ENCODE peak calls at places on chromosomes 3 and 15, in ten cellular contexts. G is activated CD4-positive, alpha-beta T cell treated with anti-CD3 and anti-CD28 coated beads for 1 hour; E is aorta; P is mesothelial cell of epicardium; Z is breast epithelium; A is AML-193; Q is NCI-H226; L is HT-29; S is NCI-H510A treated with DMSO at 0.1 percent for 48 hours; W is RPMI7951. B is an unnamed sample.

GRCh38 chr3:65746848-65747247 is 291.9 kb downstream of the MAGI1 start:
- DNase-seq in G (no peak), E (no peak), P (no peak), Z (no peak), A (no peak), Q (no peak), L (no peak), S (no peak), W (no peak), B (no peak)

GRCh38 chr3:56862352-56863062 is 60.8 kb upstream of the ARHGEF3 start:
- DNase-seq in G (no peak), E (no peak), P (no peak), Z (no peak), A (no peak), Q (peak), L (no peak), S (no peak), W (peak), B (peak)

GRCh38 chr3:60445416-60445815 is 805.8 kb downstream of the FHIT start:
- DNase-seq in G (no peak), E (no peak), P (no peak), Z (no peak), A (no peak), Q (no peak), L (no peak), S (no peak), W (no peak), B (no peak)

GRCh38 chr3:58688563-58688962 is 22.0 kb upstream of the FAM3D start:
- DNase-seq in G (no peak), E (no peak), P (no peak), Z (no peak), A (no peak), Q (no peak), L (no peak), S (no peak), W (no peak), B (no peak)

GRCh38 chr3:29022976-29023375 is 257.9 kb upstream of the RBMS3 start:
- DNase-seq in G (no peak), E (no peak), P (no peak), Z (no peak), A (no peak), Q (no peak), L (no peak), S (no peak), W (no peak), B (no peak)

GRCh38 chr15:64813075-64813474 is 12.4 kb downstream of the PIF1 start:
- DNase-seq in G (no peak), E (no peak), P (no peak), Z (no peak), A (peak), Q (no peak), L (no peak), S (peak), W (peak), B (peak)

GRCh38 chr15:74790080-74790916 is 8.4 kb downstream of the CSK start:
- DNase-seq in G (no peak), E (peak), P (no peak), Z (no peak), A (peak), Q (peak), L (no peak), S (no peak), W (peak), B (peak)

GRCh38 chr3:8842293-8842692 is 72.9 kb upstream of the OXTR start:
- DNase-seq in G (no peak), E (no peak), P (no peak), Z (no peak), A (no peak), Q (no peak), L (no peak), S (no peak), W (no peak), B (no peak)

GRCh38 chr3:134353831-134354611 is 20.2 kb downstream of the AMOTL2 start:
- DNase-seq in G (no peak), E (peak), P (no peak), Z (no peak), A (no peak), Q (no peak), L (peak), S (no peak), W (no peak), B (no peak)

GRCh38 chr3:185631108-185631507 is 45.0 kb downstream of the SENP2 start:
- DNase-seq in G (no peak), E (no peak), P (no peak), Z (no peak), A (no peak), Q (no peak), L (no peak), S (no peak), W (peak), B (no peak)

GRCh38 chr3:15161113-15161512 is 44.9 kb upstream of the CAPN7 start:
- DNase-seq in G (no peak), E (no peak), P (no peak), Z (no peak), A (no peak), Q (no peak), L (no peak), S (no peak), W (no peak), B (no peak)

GRCh38 chr3:198032445-198032936 is 72.5 kb downstream of the LMLN start:
- DNase-seq in G (no peak), E (no peak), P (no peak), Z (no peak), A (no peak), Q (no peak), L (no peak), S (no peak), W (no peak), B (no peak)

GRCh38 chr3:155270485-155271342 is 22.8 kb downstream of the STRIT1 start:
- DNase-seq in G (no peak), E (no peak), P (no peak), Z (no peak), A (no peak), Q (no peak), L (no peak), S (no peak), W (peak), B (peak)

GRCh38 chr3:55190296-55190695 is 262.4 kb upstream of the LRTM1 start:
- DNase-seq in G (no peak), E (no peak), P (no peak), Z (no peak), A (no peak), Q (no peak), L (no peak), S (no peak), W (peak), B (no peak)

GRCh38 chr3:13221491-13221890 is 148.3 kb upstream of the IQSEC1 start:
- DNase-seq in G (no peak), E (no peak), P (no peak), Z (no peak), A (no peak), Q (no peak), L (no peak), S (no peak), W (no peak), B (no peak)

GRCh38 chr3:67947808-67948508 is 293.5 kb upstream of the SUCLG2 start:
- DNase-seq in G (peak), E (no peak), P (no peak), Z (no peak), A (no peak), Q (no peak), L (peak), S (peak), W (no peak), B (no peak)

GRCh38 chr3:187077537-187077936 is 61.8 kb downstream of the RPL39L start:
- DNase-seq in G (no peak), E (no peak), P (no peak), Z (no peak), A (no peak), Q (no peak), L (no peak), S (no peak), W (no peak), B (no peak)

GRCh38 chr3:142929109-142929508 is 34.4 kb downstream of the PAQR9 start:
- DNase-seq in G (no peak), E (peak), P (no peak), Z (no peak), A (peak), Q (peak), L (peak), S (no peak), W (peak), B (peak)

GRCh38 chr15:87740655-87741344 is 515.7 kb downstream of the NTRK3 start:
- DNase-seq in G (no peak), E (no peak), P (no peak), Z (no peak), A (no peak), Q (no peak), L (no peak), S (no peak), W (no peak), B (no peak)

GRCh38 chr15:62896969-62897486 is 145.5 kb upstream of the TPM1 start:
- DNase-seq in G (no peak), E (peak), P (peak), Z (peak), A (no peak), Q (peak), L (peak), S (no peak), W (peak), B (no peak)

GRCh38 chr3:41116851-41117250 is 82.5 kb upstream of the CTNNB1 start:
- DNase-seq in G (no peak), E (no peak), P (no peak), Z (no peak), A (no peak), Q (no peak), L (no peak), S (no peak), W (no peak), B (no peak)

GRCh38 chr3:50268276-50268675 is 671 bp upstream of the SEMA3B start:
- DNase-seq in G (no peak), E (no peak), P (no peak), Z (no peak), A (no peak), Q (no peak), L (no peak), S (no peak), W (no peak), B (no peak)

GRCh38 chr3:194277547-194278091 is 73.5 kb downstream of the CPN2 start:
- DNase-seq in G (no peak), E (peak), P (no peak), Z (peak), A (no peak), Q (no peak), L (no peak), S (no peak), W (peak), B (no peak)

GRCh38 chr15:35583863-35584528 is 38.0 kb upstream of the DPH6 start:
- DNase-seq in G (no peak), E (no peak), P (no peak), Z (no peak), A (no peak), Q (no peak), L (no peak), S (no peak), W (no peak), B (no peak)

GRCh38 chr15:61011576-61012336 is 217.3 kb downstream of the RORA start:
- DNase-seq in G (no peak), E (no peak), P (no peak), Z (no peak), A (no peak), Q (no peak), L (no peak), S (no peak), W (no peak), B (no peak)

GRCh38 chr3:51968175-51968681 is 974 bp upstream of the PCBP4 start:
- DNase-seq in G (no peak), E (no peak), P (no peak), Z (no peak), A (no peak), Q (no peak), L (no peak), S (no peak), W (peak), B (peak)

GRCh38 chr3:16897254-16897926 is 12.6 kb downstream of the PLCL2 start:
- DNase-seq in G (no peak), E (no peak), P (no peak), Z (no peak), A (no peak), Q (peak), L (peak), S (peak), W (peak), B (no peak)

GRCh38 chr3:197224034-197224444 is 74.4 kb downstream of the DLG1 start:
- DNase-seq in G (no peak), E (no peak), P (no peak), Z (no peak), A (peak), Q (no peak), L (peak), S (peak), W (peak), B (peak)

GRCh38 chr3:58082047-58082446 is 73.8 kb downstream of the FLNB start:
- DNase-seq in G (no peak), E (no peak), P (no peak), Z (no peak), A (no peak), Q (no peak), L (no peak), S (no peak), W (no peak), B (peak)